ENCODE peak calls at places on chromosomes 12 and 14, in six cellular contexts. S is body of pancreas, Q is uterus, O is HCT116, E is heart right ventricle, F is sigmoid colon. Z is an unnamed sample. For H3K36me3 and H3K27me3, the result is how much of the 10 kb centered on the place peaks cover.

GRCh38 chr12:100798799-100799198 is 4.2 kb downstream of the ANO4 start:
- DNase-seq in Q (no peak), S (no peak), O (no peak), E (no peak), F (no peak), Z (no peak)

GRCh38 chr14:61260939-61261776 is 20.0 kb downstream of the TMEM30B start:
- DNase-seq in E (no peak), S (no peak), Q (no peak), O (peak), F (no peak), Z (no peak)

GRCh38 chr12:69330475-69331473 is 17.4 kb upstream of the LYZ start:
- DNase-seq in S (peak), F (no peak), O (no peak), Q (no peak), E (no peak), Z (no peak)

GRCh38 chr12:104720346-104721064 is 237.6 kb downstream of the SLC41A2 start:
- DNase-seq in E (no peak), F (no peak), Q (no peak), O (no peak), S (no peak), Z (no peak)

GRCh38 chr14:22509036-22509709 is 79.9 kb downstream of the DAD1 start:
- DNase-seq in S (no peak), O (no peak), Q (no peak), F (no peak), E (no peak), Z (no peak)

GRCh38 chr12:31702047-31702446 is 26.8 kb downstream of the AMN1 start:
- DNase-seq in F (no peak), O (peak), E (no peak), Q (no peak), S (no peak), Z (no peak)

GRCh38 chr12:108319277-108320234 is 19.6 kb downstream of the CMKLR1 start:
- DNase-seq in F (no peak), Q (no peak), O (no peak), E (no peak), S (no peak), Z (no peak)

GRCh38 chr12:31965090-31965489 is 5.9 kb downstream of the RESF1 start:
- DNase-seq in S (no peak), O (no peak), Q (no peak), F (no peak), E (no peak), Z (no peak)

GRCh38 chr12:118098911-118099671 is 4.7 kb downstream of the VSIG10 start:
- DNase-seq in E (no peak), S (no peak), F (no peak), Q (no peak), O (no peak), Z (no peak)

GRCh38 chr14:60656755-60657608 is 7.7 kb upstream of the SIX1 start:
- DNase-seq in F (no peak), Q (peak), E (peak), O (no peak), S (peak), Z (no peak)

GRCh38 chr12:109594566-109595317 is 21.1 kb downstream of the MVK start:
- DNase-seq in S (no peak), F (no peak), O (no peak), Q (no peak), E (no peak), Z (no peak)

GRCh38 chr14:69629225-69630127 is 18.1 kb downstream of the SUSD6 start:
- DNase-seq in Q (no peak), F (no peak), S (no peak), O (no peak), E (no peak), Z (no peak)

GRCh38 chr12:64461634-64462414 is 9.9 kb downstream of the TBK1 start:
- DNase-seq in E (no peak), Q (no peak), F (no peak), O (no peak), S (no peak), Z (peak)

GRCh38 chr12:29380536-29381523 is at the start of gene ERGIC2:
- DNase-seq in Q (peak), S (peak), E (peak), O (peak), F (peak), Z (peak)

GRCh38 chr14:50023671-50024490 is 92.5 kb downstream of the VCPKMT start:
- DNase-seq in S (no peak), F (peak), E (no peak), Q (peak), O (no peak), Z (no peak)

GRCh38 chr14:69077841-69078240 is 75.1 kb downstream of the DCAF5 start:
- DNase-seq in Q (no peak), O (no peak), S (no peak), E (no peak), F (no peak), Z (peak)

GRCh38 chr14:35821546-35822411 is 4.4 kb upstream of the BRMS1L start:
- DNase-seq in O (peak), F (no peak), E (no peak), S (no peak), Q (no peak), Z (no peak)

GRCh38 chr12:78037707-78038106 is 207.0 kb downstream of the NAV3 start:
- DNase-seq in O (no peak), S (no peak), F (no peak), E (no peak), Q (no peak), Z (no peak)

GRCh38 chr14:102076793-102077759 is 9.8 kb downstream of the HSP90AA1 start:
- DNase-seq in O (no peak), S (no peak), F (no peak), E (no peak), Q (no peak), Z (no peak)

GRCh38 chr12:109255377-109255776 is 53.7 kb downstream of the FOXN4 start:
- DNase-seq in Q (no peak), E (no peak), F (peak), S (no peak), O (no peak), Z (no peak)

GRCh38 chr14:104795468-104795780 is at the start of gene AKT1:
- DNase-seq in S (no peak), O (no peak), Q (no peak), F (no peak), E (no peak), Z (no peak)

GRCh38 chr12:107917912-107918800 is 143.7 kb downstream of the ASCL4 start:
- DNase-seq in F (no peak), E (no peak), O (peak), S (peak), Q (no peak), Z (no peak)

GRCh38 chr12:80539029-80539428 is 95.0 kb downstream of the PTPRQ start:
- DNase-seq in O (no peak), Q (no peak), F (no peak), S (no peak), E (no peak), Z (no peak)

GRCh38 chr12:25438638-25439037 is 114.4 kb downstream of the LMNTD1 start:
- DNase-seq in Q (no peak), S (no peak), O (no peak), F (no peak), E (no peak), Z (peak)

GRCh38 chr14:82420874-82421273 is 887.2 kb upstream of the SEL1L start:
- DNase-seq in Q (no peak), E (peak), F (no peak), S (no peak), O (no peak), Z (no peak)

GRCh38 chr14:55237999-55238680 is 33.1 kb upstream of the FBXO34 start:
- DNase-seq in O (no peak), F (no peak), Q (no peak), E (no peak), S (no peak), Z (no peak)

GRCh38 chr14:33834101-33834955 is 116.5 kb downstream of the EGLN3 start:
- DNase-seq in F (no peak), E (no peak), S (no peak), O (no peak), Q (no peak), Z (no peak)
- H3K36me3 ChIP-seq in F (under half), E (under half), S (under half), O (under half), Q (under half), Z (under half)

DNA sequence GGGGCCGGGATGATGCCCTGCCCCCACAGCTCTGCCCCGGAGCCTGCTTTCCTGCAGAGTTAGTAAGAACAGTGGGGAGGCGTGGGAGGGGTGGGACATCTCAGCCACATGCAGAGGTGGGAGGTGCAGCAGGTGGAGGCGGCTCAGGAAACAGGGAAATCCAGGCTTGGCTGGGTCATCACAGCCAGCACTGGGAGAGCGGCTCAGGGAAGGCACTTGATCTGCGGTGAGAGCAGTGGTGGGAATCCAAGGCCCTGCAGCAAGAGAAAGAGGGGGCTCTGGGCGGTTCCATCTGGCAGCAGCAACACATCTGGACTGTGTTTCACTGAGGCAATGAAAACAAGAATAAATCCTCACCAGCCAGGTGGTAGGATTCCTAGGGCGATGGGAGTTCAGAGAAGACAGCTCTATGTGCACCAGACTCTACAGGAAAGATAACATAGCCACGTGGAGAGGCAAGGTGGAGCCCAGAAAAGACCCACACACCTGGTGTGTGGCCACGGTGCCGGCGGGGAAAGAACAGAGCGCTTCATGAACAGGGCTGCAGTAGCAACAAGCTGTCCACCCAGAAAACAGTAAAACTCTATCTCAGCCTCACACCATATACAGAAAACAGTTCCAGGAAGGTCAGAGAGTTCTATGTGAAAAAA is 57.7 kb downstream of the CCDC85C start:
- DNase-seq in S (no peak), Q (no peak), E (no peak), F (no peak), O (no peak), Z (no peak)
- H3K4me3 ChIP-seq in S (no peak), Q (no peak), E (no peak), F (no peak), O (no peak), Z (no peak)

GRCh38 chr14:92922883-92923743 is at the start of gene CHGA:
- DNase-seq in E (peak), Q (peak), S (peak), F (no peak), O (no peak), Z (no peak)
- H3K27me3 ChIP-seq in E (under half), Q (under half), S (under half), F (under half), O (under half), Z (under half)

DNA sequence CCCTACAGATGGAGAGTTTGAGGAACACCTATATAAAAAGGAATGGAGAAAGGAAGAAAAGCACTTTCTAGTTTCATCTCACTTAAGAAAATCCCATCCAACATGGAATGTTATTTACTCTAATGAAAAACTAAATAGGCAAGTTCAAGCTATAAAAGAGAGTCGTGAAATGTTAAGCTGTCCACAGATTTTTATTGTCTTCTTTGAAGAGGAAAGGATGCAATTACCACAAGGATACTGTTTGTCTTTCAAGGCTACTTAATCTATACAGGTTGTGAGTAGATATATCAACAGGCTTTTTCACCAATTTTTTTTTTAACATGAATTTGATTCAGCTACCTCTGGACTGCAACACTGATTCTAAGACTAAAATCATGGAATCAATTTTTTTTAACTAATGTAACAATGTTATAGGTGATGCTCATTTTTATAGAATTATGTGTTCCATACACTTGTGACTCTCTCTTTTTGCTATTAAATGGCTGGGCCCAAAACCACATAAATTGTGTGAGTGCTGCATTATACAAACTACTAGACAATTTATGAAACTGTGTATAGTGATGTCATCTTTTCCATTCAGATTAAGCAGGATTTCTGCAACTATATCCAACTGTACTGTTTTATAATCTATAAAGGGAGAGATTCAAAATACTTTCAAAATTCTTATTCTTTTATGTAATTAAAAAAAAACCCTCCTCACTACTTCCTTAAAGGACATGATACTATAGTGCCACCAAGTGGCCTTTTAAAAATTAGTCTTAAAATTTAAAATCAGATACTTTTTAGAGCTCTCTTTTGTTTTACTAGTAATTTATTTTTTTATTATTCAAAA is 26.7 kb upstream of the BMAL2 start:
- DNase-seq in O (peak), F (no peak), E (no peak), Q (no peak), S (no peak), Z (no peak)
- H3K36me3 ChIP-seq in O (under half), F (under half), E (under half), Q (under half), S (under half), Z (under half)

GRCh38 chr12:52690351-52691075 is 10.3 kb upstream of the KRT1 start:
- DNase-seq in O (no peak), E (no peak), F (no peak), S (no peak), Q (no peak), Z (no peak)
- H3K4me3 ChIP-seq in O (no peak), E (no peak), F (no peak), S (no peak), Q (no peak), Z (no peak)

GRCh38 chr12:48008950-48009349 is 4.7 kb upstream of the COL2A1 start:
- DNase-seq in E (no peak), F (no peak), Q (no peak), O (no peak), S (no peak), Z (no peak)
- H3K27me3 ChIP-seq in E (under half), F (under half), Q (under half), O (under half), S (under half), Z (under half)

DNA sequence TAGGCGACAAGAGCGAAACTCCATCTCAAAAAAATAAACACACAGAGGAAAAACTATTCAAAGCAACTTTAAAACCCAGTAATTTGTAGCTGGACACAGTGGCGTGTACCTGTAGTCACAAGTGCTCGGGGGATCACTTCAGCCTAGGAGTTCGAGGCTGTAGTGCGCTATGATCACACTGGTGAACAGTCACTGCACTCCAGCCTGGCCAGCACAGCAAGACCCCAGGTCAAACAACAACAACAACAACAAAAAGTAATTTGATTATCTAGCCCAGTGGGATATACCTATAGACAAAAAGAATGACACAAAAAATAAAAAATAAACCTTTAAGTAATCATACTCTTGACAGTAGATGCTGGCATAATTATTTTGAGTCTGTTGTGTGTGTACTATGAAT is 29.3 kb downstream of the STX2 start:
- DNase-seq in O (no peak), Q (no peak), E (no peak), S (no peak), F (no peak), Z (no peak)
- H3K36me3 ChIP-seq in O (under half), Q (under half), E (under half), S (under half), F (under half), Z (under half)

GRCh38 chr14:20799955-20800544 is 2.6 kb downstream of the RNASE1 start:
- DNase-seq in S (no peak), O (no peak), Q (no peak), E (peak), F (peak), Z (no peak)
- H3K4me3 ChIP-seq in S (no peak), O (no peak), Q (peak), E (peak), F (no peak), Z (no peak)

GRCh38 chr12:65832217-65832616 is 7.9 kb downstream of the HMGA2 start:
- DNase-seq in F (no peak), O (no peak), Q (no peak), E (no peak), S (no peak), Z (no peak)

GRCh38 chr12:65835256-65835655 is 11.0 kb downstream of the HMGA2 start:
- DNase-seq in F (no peak), Q (no peak), O (no peak), E (no peak), S (no peak), Z (no peak)

GRCh38 chr12:65836419-65837197 is 12.3 kb downstream of the HMGA2 start:
- DNase-seq in E (no peak), O (peak), Q (no peak), F (no peak), S (no peak), Z (no peak)

GRCh38 chr12:65830305-65830704 is 6.0 kb downstream of the HMGA2 start:
- DNase-seq in F (no peak), O (no peak), E (no peak), S (no peak), Q (no peak), Z (no peak)

DNA sequence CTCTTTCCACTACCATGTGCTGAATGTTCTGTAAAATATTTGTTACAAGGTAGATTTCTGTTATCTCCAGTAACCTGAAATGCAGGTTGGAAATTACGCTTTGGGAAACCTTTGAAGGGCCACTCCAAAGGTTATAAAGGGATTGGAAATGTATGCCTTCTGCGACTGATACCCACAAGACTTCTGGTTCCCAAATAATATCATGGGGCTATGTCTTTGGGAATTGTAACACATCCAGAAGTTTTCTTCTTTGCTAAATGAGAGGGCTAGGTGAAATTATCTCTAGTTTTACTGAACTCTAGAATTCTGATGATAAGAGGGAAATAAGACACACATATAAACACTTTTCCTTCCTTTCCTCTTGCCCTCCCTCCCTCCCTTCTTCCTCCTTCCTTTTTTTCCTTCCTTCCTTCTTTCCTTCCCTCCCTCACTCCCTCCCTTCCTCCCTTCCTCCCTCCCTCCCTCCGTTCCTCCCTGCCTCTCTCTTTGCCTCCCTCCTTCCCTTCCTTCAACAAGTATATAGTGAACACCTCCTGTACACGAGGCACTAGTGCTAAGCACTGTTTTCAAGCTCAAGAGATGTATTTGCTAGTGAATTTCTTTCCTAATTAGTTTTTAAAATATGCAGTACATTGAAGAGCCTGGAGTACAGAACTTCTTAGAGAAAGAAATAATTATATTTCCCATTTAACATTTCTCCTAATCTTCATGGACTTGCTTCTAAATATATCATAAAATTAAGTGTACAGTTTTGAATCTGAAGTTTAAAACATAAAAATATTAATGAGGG is 10.1 kb downstream of the HMGA2 start:
- DNase-seq in E (no peak), O (no peak), Q (no peak), F (no peak), S (no peak), Z (no peak)
- H3K27me3 ChIP-seq in E (under half), O (under half), Q (under half), F (under half), S (under half), Z (under half)